ENCODE peak calls at places on chromosomes 16 and 17, in four cellular contexts. X is T-cell, T is cardiac fibroblast, O is AG04450. R is an unnamed sample.

GRCh38 chr17:12673788-12674187 is 8.1 kb downstream of the MYOCD start:
- DNase-seq in O (no peak), X (no peak), T (peak; percentile 58), R (peak; percentile 41)

GRCh38 chr17:19341641-19342610 is 20.6 kb downstream of the B9D1 start:
- DNase-seq in X (no peak), T (no peak), O (no peak), R (peak; percentile 33)

GRCh38 chr17:70947215-70947614 is 777.9 kb downstream of the KCNJ2 start:
- DNase-seq in T (no peak), X (no peak), O (no peak), R (no peak)

GRCh38 chr17:74512041-74512440 is 19.2 kb downstream of the CD300LB start:
- DNase-seq in O (no peak), X (no peak), T (peak; percentile 9), R (no peak)

GRCh38 chr17:61562287-61562686 is 28.7 kb downstream of the NACA2 start:
- DNase-seq in O (no peak), T (no peak), X (no peak), R (no peak)

GRCh38 chr17:82434216-82434565 is 15.8 kb upstream of the OGFOD3 start:
- DNase-seq in T (no peak), X (peak; percentile 13), O (no peak), R (no peak)

GRCh38 chr17:16027708-16028584 is 28.3 kb downstream of the TTC19 start:
- DNase-seq in O (peak; percentile 68), T (peak; percentile 96), X (no peak), R (peak; percentile 92)

GRCh38 chr17:45705123-45706009 is 78.8 kb upstream of the CRHR1 start:
- DNase-seq in X (no peak), T (peak; percentile 58), O (no peak), R (peak; percentile 3)

GRCh38 chr16:84484579-84485254 is 19.7 kb downstream of the MEAK7 start:
- DNase-seq in X (no peak), T (peak; percentile 72), O (peak; percentile 36), R (peak; percentile 82)

GRCh38 chr17:82544431-82545070 is 25.0 kb downstream of the FOXK2 start:
- DNase-seq in X (no peak), T (no peak), O (no peak), R (no peak)

R was measured in choroid plexus epithelial cell.